ENCODE peak calls at places on chromosomes 2 and 18, in eight cellular contexts. F, J, Z, T, V, O, N and R are unnamed samples.
A peak's percentile ranks its signal among the peaks of the same experiment; 100 is the strongest.

GRCh38 chr2:89833780-89834117 is 1142.3 kb downstream of the RPIA start:
- DNase-seq in F (no peak), J (no peak), Z (no peak), T (no peak), V (no peak), O (no peak), N (no peak), R (no peak)

GRCh38 chr18:41326311-41326710 is 628.7 kb upstream of the PIK3C3 start:
- DNase-seq in F (no peak), J (no peak), Z (no peak), T (peak; percentile 60), V (no peak), O (no peak), N (peak; percentile 35), R (no peak)

GRCh38 chr2:179691235-179691634 is 170.2 kb downstream of the ZNF385B start:
- DNase-seq in F (no peak), J (no peak), Z (no peak), T (no peak), V (no peak), O (no peak), N (no peak), R (no peak)

GRCh38 chr2:160270571-160271113 is 70.6 kb upstream of the ITGB6 start:
- DNase-seq in F (no peak), J (no peak), Z (peak; percentile 24), T (peak; percentile 57), V (no peak), O (no peak), N (no peak), R (no peak)

GRCh38 chr2:10303174-10303633 is 500 bp downstream of the HPCAL1 start:
- DNase-seq in F (no peak), J (no peak), Z (no peak), T (no peak), V (no peak), O (peak; percentile 74), N (no peak), R (no peak)

GRCh38 chr2:26178746-26179436 is 6.0 kb downstream of the GAREM2 start:
- DNase-seq in F (no peak), J (no peak), Z (peak; percentile 36), T (peak; percentile 60), V (no peak), O (peak; percentile 68), N (no peak), R (peak; percentile 89)

GRCh38 chr2:36492216-36492945 is 105.6 kb downstream of the FEZ2 start:
- DNase-seq in F (no peak), J (no peak), Z (no peak), T (no peak), V (no peak), O (no peak), N (no peak), R (no peak)

GRCh38 chr2:151095463-151095862 is 166.2 kb downstream of the RBM43 start:
- DNase-seq in F (no peak), J (no peak), Z (no peak), T (no peak), V (no peak), O (no peak), N (no peak), R (no peak)

GRCh38 chr2:112685167-112685884 is 35.5 kb upstream of the NT5DC4 start:
- DNase-seq in F (no peak), J (no peak), Z (no peak), T (no peak), V (no peak), O (no peak), N (no peak), R (no peak)

GRCh38 chr2:220434365-220434764 is 806.9 kb downstream of the SLC4A3 start:
- DNase-seq in F (no peak), J (no peak), Z (no peak), T (no peak), V (no peak), O (no peak), N (no peak), R (no peak)

GRCh38 chr2:153509133-153509532 is 30.6 kb upstream of the RPRM start:
- DNase-seq in F (no peak), J (no peak), Z (no peak), T (no peak), V (no peak), O (no peak), N (no peak), R (no peak)

GRCh38 chr2:28616618-28617017 is 120.8 kb downstream of the PLB1 start:
- DNase-seq in F (no peak), J (no peak), Z (no peak), T (no peak), V (no peak), O (no peak), N (no peak), R (no peak)

GRCh38 chr18:3541549-3542386 is 91.8 kb downstream of the TGIF1 start:
- DNase-seq in F (no peak), J (no peak), Z (no peak), T (no peak), V (no peak), O (no peak), N (no peak), R (no peak)

GRCh38 chr2:196927318-196928225 is 1.1 kb upstream of the PGAP1 start:
- DNase-seq in F (no peak), J (peak; percentile 11), Z (peak; percentile 31), T (peak; percentile 24), V (no peak), O (no peak), N (peak; percentile 33), R (no peak)